ENCODE peak calls at places on chromosomes 2 and 18, in eight cellular contexts. U, J, W, A, G, B, T and Y are unnamed samples. For H3K36me3, the result is how much of the 10 kb centered on the place peaks cover.

GRCh38 chr2:25588576-25588975 is 84.8 kb downstream of the DTNB start:
- DNase-seq in B (no peak), T (no peak), W (no peak), J (no peak), A (no peak), U (no peak), G (no peak), Y (no peak)

GRCh38 chr2:219689676-219690628 is 62.5 kb downstream of the SLC4A3 start:
- DNase-seq in U (peak), A (peak), J (peak), B (peak), T (peak), G (no peak), W (no peak), Y (peak)

GRCh38 chr2:21404827-21405625 is 281.3 kb downstream of the TDRD15 start:
- DNase-seq in B (no peak), G (no peak), W (no peak), U (no peak), A (no peak), T (no peak), J (no peak), Y (no peak)

GRCh38 chr2:39704540-39704939 is 38.8 kb downstream of the TMEM178A start:
- DNase-seq in A (no peak), G (no peak), J (no peak), W (no peak), T (no peak), U (no peak), B (no peak), Y (no peak)

GRCh38 chr2:212142616-212143015 is 396.0 kb downstream of the ERBB4 start:
- DNase-seq in J (no peak), W (no peak), G (no peak), A (no peak), T (no peak), U (no peak), B (no peak), Y (no peak)

GRCh38 chr2:20666364-20667150 is at the start of gene GDF7:
- DNase-seq in T (no peak), W (peak), J (no peak), U (peak), B (peak), A (no peak), G (no peak), Y (peak)

GRCh38 chr2:23624378-23624777 is 239.4 kb downstream of the KLHL29 start:
- DNase-seq in U (no peak), G (peak), J (peak), W (no peak), A (no peak), B (no peak), T (no peak), Y (peak)

GRCh38 chr2:181483221-181483620 is 26.0 kb downstream of the ITGA4 start:
- DNase-seq in T (no peak), U (no peak), A (no peak), W (no peak), B (no peak), G (no peak), J (no peak), Y (no peak)

GRCh38 chr2:38933653-38934052 is 44.0 kb downstream of the ARHGEF33 start:
- DNase-seq in B (no peak), T (peak), U (no peak), A (no peak), G (no peak), J (no peak), W (no peak), Y (no peak)

GRCh38 chr2:193580176-193580950 is 1385.6 kb upstream of the TMEFF2 start:
- DNase-seq in B (no peak), W (no peak), A (no peak), J (no peak), G (no peak), T (no peak), U (no peak), Y (no peak)

GRCh38 chr2:17830053-17831034 is 14.1 kb downstream of the MSGN1 start:
- DNase-seq in J (peak), A (peak), B (peak), G (peak), U (peak), T (peak), W (no peak), Y (peak)

GRCh38 chr2:69356471-69356870 is 30.6 kb downstream of the GFPT1 start:
- DNase-seq in G (no peak), A (no peak), U (no peak), B (no peak), T (no peak), W (no peak), J (no peak), Y (no peak)

GRCh38 chr2:134206573-134206972 is 47.3 kb upstream of the MGAT5 start:
- DNase-seq in A (no peak), T (peak), B (no peak), G (no peak), U (no peak), J (no peak), W (no peak), Y (no peak)

GRCh38 chr2:88751770-88752169 is 60.3 kb downstream of the RPIA start:
- DNase-seq in B (no peak), A (no peak), U (no peak), T (no peak), J (peak), G (no peak), W (no peak), Y (no peak)
- H3K36me3 ChIP-seq in B (under half), A (under half), U (under half), T (under half), J (half or more), G (half or more), W (under half), Y (under half)

DNA sequence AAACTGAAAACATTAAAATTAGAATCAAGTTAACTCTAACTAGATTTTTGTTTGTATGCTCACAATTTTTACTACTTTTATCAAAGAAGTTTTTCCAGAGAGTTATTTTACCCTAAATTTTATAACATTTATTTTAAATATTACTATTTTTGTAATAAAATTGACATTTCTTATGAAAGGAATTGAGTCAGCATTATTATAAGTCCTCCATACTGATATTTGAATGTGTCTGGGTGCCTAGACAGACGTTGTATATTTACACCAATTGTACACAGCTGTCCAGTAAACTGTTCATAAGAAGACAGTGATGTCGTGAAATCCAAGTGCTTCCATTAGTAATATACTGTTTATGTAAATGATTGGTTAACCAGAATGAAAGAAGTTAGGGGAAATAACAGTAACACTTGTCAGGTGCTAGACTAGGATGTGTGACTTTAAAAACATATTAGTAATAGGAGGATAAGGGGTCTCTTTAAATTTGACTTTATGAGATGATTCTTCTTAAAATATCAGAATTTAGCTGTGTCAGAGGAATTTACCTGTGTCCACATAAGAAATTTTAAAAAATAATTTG is 73.7 kb downstream of the TANK start:
- DNase-seq in U (no peak), B (no peak), J (no peak), T (no peak), G (no peak), A (no peak), W (no peak), Y (no peak)
- H3K36me3 ChIP-seq in U (under half), B (under half), J (under half), T (under half), G (under half), A (under half), W (under half), Y (under half)

GRCh38 chr2:3128786-3129185 is 248.8 kb downstream of the EIPR1 start:
- DNase-seq in J (no peak), T (no peak), U (no peak), B (no peak), G (no peak), A (no peak), W (no peak), Y (peak)

GRCh38 chr2:3130889-3131635 is 246.6 kb downstream of the EIPR1 start:
- DNase-seq in T (no peak), A (no peak), G (no peak), B (no peak), W (no peak), U (no peak), J (no peak), Y (peak)

GRCh38 chr2:3129867-3130266 is 247.8 kb downstream of the EIPR1 start:
- DNase-seq in G (no peak), J (no peak), A (no peak), W (no peak), B (no peak), T (no peak), U (no peak), Y (no peak)

GRCh38 chr2:3131636-3132326 is 245.8 kb downstream of the EIPR1 start:
- DNase-seq in J (no peak), W (no peak), A (no peak), B (no peak), T (no peak), U (no peak), G (no peak), Y (peak)

DNA sequence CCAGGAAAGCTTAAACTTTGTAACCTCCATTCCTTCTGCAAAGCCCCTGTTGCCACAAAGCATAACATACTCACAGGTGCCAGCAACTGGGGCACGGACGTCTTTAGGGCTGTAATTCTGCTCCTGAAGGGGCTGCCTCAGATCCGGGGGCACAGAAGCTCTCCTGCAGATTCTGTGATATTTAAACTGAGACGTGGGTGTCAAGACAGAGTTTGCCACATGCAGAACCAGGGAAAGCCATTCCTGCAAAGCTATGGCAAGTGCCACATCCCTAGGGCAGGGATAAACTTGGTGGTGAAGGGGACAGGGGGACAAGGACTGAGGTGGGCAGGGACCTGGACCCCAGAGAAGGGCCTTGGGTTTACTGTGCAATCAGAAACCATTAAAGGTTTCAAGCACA is 247.2 kb downstream of the EIPR1 start:
- DNase-seq in A (no peak), B (no peak), U (no peak), W (no peak), J (no peak), G (no peak), T (no peak), Y (no peak)
- H3K36me3 ChIP-seq in A (under half), B (under half), U (under half), W (under half), J (under half), G (under half), T (under half), Y (under half)

GRCh38 chr2:233492738-233493137 is 73.8 kb downstream of the USP40 start:
- DNase-seq in T (no peak), B (no peak), A (no peak), G (no peak), J (no peak), U (no peak), W (no peak), Y (no peak)

GRCh38 chr2:233489666-233490065 is 76.9 kb downstream of the USP40 start:
- DNase-seq in A (no peak), G (no peak), J (no peak), B (no peak), W (no peak), U (no peak), T (peak), Y (no peak)

GRCh38 chr2:233490831-233491230 is 75.8 kb downstream of the USP40 start:
- DNase-seq in W (no peak), U (no peak), A (no peak), B (no peak), J (no peak), G (no peak), T (no peak), Y (no peak)

GRCh38 chr2:233492078-233492477 is 74.5 kb downstream of the USP40 start:
- DNase-seq in G (no peak), J (no peak), W (no peak), T (no peak), B (no peak), U (no peak), A (no peak), Y (no peak)

DNA sequence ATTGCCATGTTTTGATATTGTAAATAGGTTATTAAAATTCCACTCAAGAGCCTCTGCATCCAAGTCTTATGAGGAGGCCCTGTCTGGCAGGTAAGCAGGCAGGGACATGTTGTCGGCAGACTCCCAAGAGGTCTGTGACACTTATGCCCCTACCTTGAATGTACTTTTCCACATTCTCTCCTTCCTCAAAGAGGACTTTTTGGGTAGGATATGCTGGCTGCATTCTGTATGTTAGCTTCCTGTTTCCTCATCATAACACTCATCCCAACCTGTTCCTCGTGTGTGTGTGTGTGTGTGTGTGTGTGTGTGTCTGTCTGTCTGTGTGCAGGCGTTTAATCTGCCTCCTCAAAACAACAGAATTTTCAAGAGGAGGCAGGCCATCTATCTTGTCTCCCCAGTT is 75.3 kb downstream of the USP40 start:
- DNase-seq in U (no peak), J (no peak), W (no peak), T (no peak), G (no peak), A (no peak), B (no peak), Y (no peak)
- H3K36me3 ChIP-seq in U (under half), J (under half), W (under half), T (under half), G (half or more), A (under half), B (under half), Y (under half)

GRCh38 chr2:231258696-231259095 is 60.3 kb downstream of the ARMC9 start:
- DNase-seq in G (no peak), B (no peak), T (no peak), W (no peak), A (peak), U (peak), J (no peak), Y (no peak)
- H3K36me3 ChIP-seq in G (under half), B (under half), T (under half), W (under half), A (under half), U (under half), J (under half), Y (under half)

GRCh38 chr18:2927745-2928144 is 80.9 kb downstream of the EMILIN2 start:
- DNase-seq in T (no peak), G (no peak), B (no peak), A (no peak), J (no peak), W (no peak), U (no peak), Y (no peak)
- H3K36me3 ChIP-seq in T (under half), G (half or more), B (under half), A (under half), J (half or more), W (half or more), U (half or more), Y (under half)

DNA sequence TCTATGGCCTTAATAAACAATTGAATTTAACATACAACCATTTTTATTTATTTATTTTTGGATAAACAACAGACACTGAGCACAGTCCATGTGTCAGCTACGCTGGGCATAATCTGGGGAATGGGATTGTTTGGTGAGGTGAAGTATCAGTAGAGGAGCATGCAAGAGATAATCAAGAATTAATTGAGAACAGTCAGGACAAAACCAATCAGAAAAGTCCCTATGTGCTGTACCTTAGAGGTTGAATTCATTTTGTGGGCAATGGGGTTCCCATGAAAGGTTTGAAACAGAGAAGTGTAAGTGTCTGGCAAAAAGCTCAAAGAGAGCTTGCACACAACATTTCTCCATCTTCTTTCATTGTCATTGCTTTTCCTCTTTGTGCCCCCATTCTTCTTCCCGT is 198.2 kb downstream of the RNF144A start:
- DNase-seq in B (no peak), J (no peak), G (no peak), T (no peak), A (no peak), U (no peak), W (no peak), Y (no peak)
- H3K36me3 ChIP-seq in B (under half), J (under half), G (under half), T (under half), A (under half), U (under half), W (under half), Y (under half)

GRCh38 chr2:88144914-88145497 is 17.1 kb upstream of the FABP1 start:
- DNase-seq in A (peak), J (no peak), W (no peak), T (no peak), G (no peak), U (peak), B (no peak), Y (no peak)

GRCh38 chr2:88147145-88147544 is 19.3 kb upstream of the FABP1 start:
- DNase-seq in T (no peak), B (no peak), W (no peak), A (no peak), U (no peak), J (no peak), G (no peak), Y (no peak)

GRCh38 chr2:88144271-88144670 is 16.4 kb upstream of the FABP1 start:
- DNase-seq in U (no peak), G (no peak), B (no peak), J (no peak), T (no peak), W (no peak), A (no peak), Y (no peak)

GRCh38 chr2:88146590-88146989 is 18.7 kb upstream of the FABP1 start:
- DNase-seq in W (no peak), T (no peak), G (no peak), B (no peak), U (no peak), J (no peak), A (no peak), Y (no peak)

GRCh38 chr2:88148929-88149438 is 21.1 kb upstream of the FABP1 start:
- DNase-seq in W (no peak), T (no peak), B (no peak), A (no peak), G (no peak), J (no peak), U (no peak), Y (no peak)
- H3K36me3 ChIP-seq in W (under half), T (under half), B (under half), A (under half), G (under half), J (under half), U (under half), Y (under half)

GRCh38 chr2:118837621-118838020 is 9.8 kb downstream of the EN1 start:
- DNase-seq in J (no peak), A (no peak), T (no peak), B (no peak), U (no peak), W (no peak), G (no peak), Y (no peak)
- H3K36me3 ChIP-seq in J (under half), A (under half), T (under half), B (under half), U (under half), W (under half), G (under half), Y (under half)

DNA sequence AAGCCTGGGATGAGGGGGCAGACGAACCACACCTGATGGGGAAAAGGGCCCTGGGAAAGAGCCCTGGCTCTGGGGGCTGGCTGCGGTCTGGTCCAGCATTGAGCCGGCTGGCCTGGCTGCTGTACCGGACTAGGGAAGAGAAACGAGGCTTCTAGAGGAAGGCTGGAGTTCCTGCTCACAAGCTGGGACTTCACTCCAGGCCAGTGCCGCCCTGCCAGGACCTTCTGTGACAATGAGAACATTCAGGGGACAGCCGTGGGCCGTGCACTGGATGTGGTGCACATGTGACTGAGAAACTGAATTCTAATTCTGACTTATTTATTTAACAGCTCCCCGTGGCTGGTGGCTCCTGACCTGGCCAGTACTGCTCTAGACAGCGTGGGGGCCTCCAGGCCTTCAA is 269.3 kb downstream of the HDAC4 start:
- DNase-seq in U (no peak), A (no peak), J (no peak), G (no peak), W (no peak), B (no peak), T (no peak), Y (no peak)
- H3K36me3 ChIP-seq in U (under half), A (under half), J (under half), G (half or more), W (under half), B (under half), T (under half), Y (under half)